ENCODE peak calls at places on chromosomes 3 and 15, in six cellular contexts. B, T, Z, L, Y and E are unnamed samples.

GRCh38 chr15:42273900-42274692 is 863 bp upstream of the TMEM87A start:
- DNase-seq in T (peak), Y (peak), B (peak), Z (no peak), L (peak), E (peak)

GRCh38 chr3:45688194-45688881 is 858 bp upstream of the SACM1L start:
- DNase-seq in B (no peak), Y (no peak), T (peak), L (no peak), Z (peak), E (peak)

GRCh38 chr3:19931767-19932188 is 2.2 kb downstream of the EFHB start:
- DNase-seq in B (peak), Z (no peak), L (no peak), T (peak), Y (no peak), E (peak)

GRCh38 chr15:75832114-75832513 is 11.1 kb upstream of the UBE2Q2 start:
- DNase-seq in L (no peak), T (no peak), B (no peak), Y (no peak), Z (no peak), E (no peak)

GRCh38 chr15:68574051-68574450 is 4.7 kb upstream of the CORO2B start:
- DNase-seq in B (no peak), L (no peak), Z (no peak), Y (no peak), T (no peak), E (no peak)

GRCh38 chr3:43128458-43128857 is 22.6 kb upstream of the POMGNT2 start:
- DNase-seq in T (no peak), L (no peak), Z (no peak), Y (no peak), B (no peak), E (no peak)

GRCh38 chr3:14949126-14949525 is 1.7 kb downstream of the NR2C2 start:
- DNase-seq in Y (no peak), T (no peak), Z (no peak), L (no peak), B (peak), E (peak)

GRCh38 chr15:94777037-94777436 is 545.7 kb downstream of the MCTP2 start:
- DNase-seq in L (no peak), Y (no peak), B (no peak), T (no peak), Z (no peak), E (no peak)

GRCh38 chr3:46335546-46335945 is 18.4 kb upstream of the CCR2 start:
- DNase-seq in T (no peak), B (no peak), L (no peak), Y (no peak), Z (no peak), E (no peak)

GRCh38 chr3:197487911-197488391 is 67.8 kb downstream of the BDH1 start:
- DNase-seq in L (peak), T (peak), B (peak), Y (no peak), Z (no peak), E (peak)

GRCh38 chr3:132290833-132291232 is 26.4 kb upstream of the ACP3 start:
- DNase-seq in B (peak), L (peak), T (peak), Y (no peak), Z (no peak), E (peak)

GRCh38 chr3:16658004-16658932 is 53.0 kb upstream of the DAZL start:
- DNase-seq in L (peak), T (peak), Y (no peak), B (no peak), Z (no peak), E (no peak)

GRCh38 chr15:64356443-64357040 is 569 bp upstream of the CSNK1G1 start:
- DNase-seq in L (peak), T (no peak), Z (no peak), B (peak), Y (no peak), E (no peak)

GRCh38 chr3:106007512-106007911 is 138.7 kb upstream of the CBLB start:
- DNase-seq in B (no peak), T (no peak), L (no peak), Z (no peak), Y (no peak), E (no peak)

GRCh38 chr3:53144446-53144845 is 14.2 kb upstream of the RFT1 start:
- DNase-seq in T (no peak), B (no peak), L (no peak), Y (peak), Z (no peak), E (no peak)

GRCh38 chr15:91807122-91807521 is 46.4 kb upstream of the SLCO3A1 start:
- DNase-seq in Y (no peak), B (no peak), L (no peak), Z (no peak), T (no peak), E (no peak)

GRCh38 chr3:24365168-24365567 is 129.5 kb downstream of the THRB start:
- DNase-seq in L (peak), T (peak), Z (no peak), Y (no peak), B (peak), E (peak)

GRCh38 chr3:13287833-13288232 is 132.3 kb downstream of the NUP210 start:
- DNase-seq in B (no peak), T (no peak), L (no peak), Y (no peak), Z (no peak), E (no peak)

GRCh38 chr3:30198162-30198561 is 408.2 kb upstream of the TGFBR2 start:
- DNase-seq in Z (no peak), Y (no peak), B (no peak), L (peak), T (no peak), E (no peak)

GRCh38 chr15:89616228-89616627 is 39.0 kb downstream of the KIF7 start:
- DNase-seq in B (no peak), L (no peak), Z (no peak), Y (no peak), T (no peak), E (no peak)

GRCh38 chr3:35931867-35932266 is 292.5 kb downstream of the ARPP21 start:
- DNase-seq in Y (no peak), L (no peak), T (no peak), B (no peak), Z (no peak), E (no peak)

GRCh38 chr15:77664428-77664827 is 31.7 kb upstream of the LINGO1 start:
- DNase-seq in Y (no peak), T (no peak), Z (no peak), L (no peak), B (no peak), E (no peak)

GRCh38 chr3:58998476-58999117 is 51.2 kb downstream of the CFAP20DC start:
- DNase-seq in T (peak), L (peak), Y (no peak), Z (no peak), B (peak), E (peak)

GRCh38 chr3:45966969-45967640 is 23.8 kb downstream of the CXCR6 start:
- DNase-seq in T (no peak), Z (peak), L (no peak), Y (no peak), B (no peak), E (no peak)

GRCh38 chr15:51736646-51737537 is 563 bp downstream of the LYSMD2 start:
- DNase-seq in B (no peak), Y (peak), T (peak), Z (peak), L (no peak), E (peak)

GRCh38 chr3:131091768-131092167 is 65.1 kb downstream of the NEK11 start:
- DNase-seq in L (no peak), Z (no peak), Y (no peak), T (peak), B (no peak), E (peak)

GRCh38 chr15:51313644-51314280 is 24.6 kb downstream of the CYP19A1 start:
- DNase-seq in Z (no peak), L (no peak), Y (no peak), B (no peak), T (no peak), E (no peak)

GRCh38 chr3:165768680-165769079 is 68.5 kb downstream of the BCHE start:
- DNase-seq in L (no peak), T (no peak), B (no peak), Y (no peak), Z (no peak), E (no peak)

GRCh38 chr3:108985844-108986243 is 32.2 kb upstream of the GUCA1C start:
- DNase-seq in B (no peak), Y (no peak), L (no peak), Z (no peak), T (no peak), E (no peak)

GRCh38 chr3:14988988-14989394 is 41.6 kb downstream of the NR2C2 start:
- DNase-seq in B (no peak), Y (no peak), T (no peak), Z (no peak), L (no peak), E (no peak)

GRCh38 chr3:53858096-53858741 is 11.9 kb downstream of the IL17RB start:
- DNase-seq in Z (no peak), T (no peak), B (no peak), Y (no peak), L (no peak), E (no peak)

GRCh38 chr15:27826411-27826810 is 272.7 kb downstream of the OCA2 start:
- DNase-seq in T (peak), L (no peak), Z (no peak), Y (no peak), B (no peak), E (no peak)

GRCh38 chr3:105365171-105365535 is 1.6 kb upstream of the ALCAM start:
- DNase-seq in T (peak), L (no peak), Z (no peak), B (no peak), Y (no peak), E (peak)

GRCh38 chr3:177802151-177802900 is 605.0 kb upstream of the TBL1XR1 start:
- DNase-seq in L (no peak), B (peak), T (peak), Y (no peak), Z (no peak), E (peak)

GRCh38 chr3:111917300-111917699 is 58.2 kb downstream of the PHLDB2 start:
- DNase-seq in B (no peak), Z (no peak), Y (no peak), T (peak), L (peak), E (peak)